ENCODE peak calls at places on chromosomes 11 and 22, in nine cellular contexts. M is uterus, F is mammary epithelial cell, O is K562, B is PC-9, R is transverse colon, X is lung, Y is lower lobe of right lung, H is heart left ventricle. L is an unnamed sample. For H3K9me3 and H3K27me3, the result is how much of the 10 kb centered on the place peaks cover.

GRCh38 chr11:94938399-94939055 is 34.8 kb downstream of the CWC15 start:
- DNase-seq in M (peak), F (no peak), O (no peak), B (no peak), R (no peak), X (no peak), Y (peak), H (peak), L (no peak)

GRCh38 chr11:46977038-46977818 is 40.7 kb downstream of the CSTPP1 start:
- DNase-seq in M (no peak), F (no peak), O (no peak), B (no peak), R (no peak), X (no peak), Y (no peak), H (no peak), L (no peak)

GRCh38 chr11:18203723-18204122 is 31.1 kb downstream of the MRGPRX4 start:
- DNase-seq in M (no peak), F (no peak), O (peak), B (no peak), R (no peak), X (no peak), Y (no peak), H (no peak), L (no peak)

GRCh38 chr22:19429950-19430889 is 1.3 kb downstream of the HIRA start:
- DNase-seq in M (no peak), F (peak), O (peak), B (no peak), R (peak), X (no peak), Y (peak), H (no peak), L (no peak)

GRCh38 chr11:68843703-68844312 is 2.1 kb upstream of the CPT1A start:
- DNase-seq in M (peak), F (peak), O (no peak), B (peak), R (peak), X (peak), Y (peak), H (peak), L (peak)

GRCh38 chr22:38196791-38197429 is 4.9 kb upstream of the MAFF start:
- DNase-seq in M (no peak), F (no peak), O (no peak), B (no peak), R (peak), X (no peak), Y (no peak), H (no peak), L (no peak)

GRCh38 chr11:76152741-76153608 is 53.3 kb downstream of the WNT11 start:
- DNase-seq in M (no peak), F (no peak), O (peak), B (peak), R (peak), X (no peak), Y (no peak), H (no peak), L (no peak)

GRCh38 chr11:111913031-111913861 is 712 bp downstream of the HSPB2 start:
- DNase-seq in M (peak), F (no peak), O (no peak), B (no peak), R (no peak), X (no peak), Y (no peak), H (peak), L (peak)

GRCh38 chr22:21074092-21074715 is 28.5 kb downstream of the LRRC74B start:
- DNase-seq in M (no peak), F (peak), O (no peak), B (peak), R (no peak), X (no peak), Y (no peak), H (no peak), L (peak)

GRCh38 chr11:33579101-33579500 is 121.5 kb downstream of the C11orf91 start:
- DNase-seq in M (no peak), F (no peak), O (no peak), B (no peak), R (no peak), X (no peak), Y (no peak), H (no peak), L (no peak)

GRCh38 chr11:118921929-118922744 is 3.6 kb downstream of the BCL9L start:
- DNase-seq in M (peak), F (peak), O (no peak), B (peak), R (peak), X (peak), Y (peak), H (peak), L (peak)

GRCh38 chr11:74330065-74330858 is 18.8 kb upstream of the P4HA3 start:
- DNase-seq in M (no peak), F (peak), O (no peak), B (peak), R (no peak), X (no peak), Y (no peak), H (no peak), L (no peak)

GRCh38 chr22:47027766-47028165 is 265.3 kb downstream of the TBC1D22A start:
- DNase-seq in M (peak), F (no peak), O (no peak), B (no peak), R (no peak), X (no peak), Y (peak), H (no peak), L (no peak)

GRCh38 chr11:22832315-22833041 is 2.9 kb upstream of the SVIP start:
- DNase-seq in M (no peak), F (peak), O (peak), B (no peak), R (no peak), X (no peak), Y (no peak), H (no peak), L (no peak)

GRCh38 chr11:104198576-104198975 is 34.6 kb upstream of the PDGFD start:
- DNase-seq in M (no peak), F (no peak), O (no peak), B (no peak), R (no peak), X (no peak), Y (no peak), H (no peak), L (no peak)

GRCh38 chr11:60711316-60711715 is 11.9 kb downstream of the MS4A8 start:
- DNase-seq in M (no peak), F (no peak), O (no peak), B (no peak), R (no peak), X (no peak), Y (no peak), H (no peak), L (no peak)

GRCh38 chr22:37419916-37420655 is 7.2 kb downstream of the ELFN2 start:
- DNase-seq in M (no peak), F (peak), O (no peak), B (peak), R (no peak), X (no peak), Y (no peak), H (no peak), L (no peak)

GRCh38 chr11:77346906-77347603 is 45.6 kb upstream of the GDPD4 start:
- DNase-seq in M (no peak), F (peak), O (no peak), B (no peak), R (no peak), X (no peak), Y (no peak), H (no peak), L (no peak)

GRCh38 chr11:101224221-101224620 is 94.6 kb upstream of the PGR start:
- DNase-seq in M (no peak), F (no peak), O (no peak), B (no peak), R (no peak), X (no peak), Y (no peak), H (no peak), L (no peak)
- H3K9me3 ChIP-seq in M (under half), F (under half), O (under half), B (under half), R (under half), X (under half), Y (under half), H (under half), L (under half)

GRCh38 chr11:120147094-120147949 is 9.4 kb upstream of the TRIM29 start:
- DNase-seq in M (no peak), F (no peak), O (peak), B (no peak), R (no peak), X (no peak), Y (no peak), H (no peak), L (no peak)
- H3K27me3 ChIP-seq in M (under half), F (under half), O (under half), B (under half), R (under half), X (under half), Y (under half), H (half or more), L (under half)

GRCh38 chr11:10075141-10075540 is 218.9 kb downstream of the SBF2 start:
- DNase-seq in M (no peak), F (no peak), O (no peak), B (no peak), R (no peak), X (no peak), Y (no peak), H (no peak), L (no peak)

GRCh38 chr11:10076458-10077141 is 217.4 kb downstream of the SBF2 start:
- DNase-seq in M (no peak), F (peak), O (peak), B (no peak), R (peak), X (no peak), Y (no peak), H (peak), L (peak)

GRCh38 chr11:10080134-10080533 is 213.9 kb downstream of the SBF2 start:
- DNase-seq in M (no peak), F (no peak), O (no peak), B (no peak), R (no peak), X (no peak), Y (no peak), H (no peak), L (no peak)
- H3K9me3 ChIP-seq in M (under half), F (under half), O (under half), B (under half), R (under half), X (under half), Y (under half), H (under half), L (under half)

GRCh38 chr11:133253570-133253969 is 278.7 kb downstream of the OPCML start:
- DNase-seq in M (no peak), F (no peak), O (no peak), B (no peak), R (no peak), X (no peak), Y (no peak), H (no peak), L (no peak)

GRCh38 chr11:133249065-133249464 is 283.2 kb downstream of the OPCML start:
- DNase-seq in M (no peak), F (no peak), O (no peak), B (no peak), R (no peak), X (no peak), Y (no peak), H (no peak), L (no peak)

GRCh38 chr11:133243832-133244231 is 288.5 kb downstream of the OPCML start:
- DNase-seq in M (no peak), F (no peak), O (no peak), B (no peak), R (no peak), X (no peak), Y (no peak), H (no peak), L (no peak)

DNA sequence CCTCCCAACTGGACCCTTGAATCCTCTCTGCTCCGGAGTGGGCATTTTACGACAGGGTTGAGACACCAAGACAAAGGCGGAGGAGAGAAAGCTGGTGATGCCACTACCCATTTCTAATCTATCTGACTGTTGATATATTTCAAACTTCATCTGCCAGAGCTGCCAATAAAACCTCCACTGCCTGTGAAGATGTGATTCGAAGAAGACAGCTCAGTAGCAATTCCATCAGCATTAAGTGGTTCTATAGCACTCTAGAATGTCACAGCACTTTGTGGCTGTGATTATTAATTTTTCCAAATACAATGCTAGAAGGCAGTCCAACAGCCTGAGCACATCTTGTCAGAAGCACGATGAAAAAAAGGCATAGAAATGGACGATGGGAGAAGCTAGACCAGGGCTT is 282.8 kb downstream of the OPCML start:
- DNase-seq in M (no peak), F (no peak), O (no peak), B (no peak), R (no peak), X (no peak), Y (no peak), H (no peak), L (no peak)
- H3K27me3 ChIP-seq in M (under half), F (under half), O (under half), B (under half), R (under half), X (under half), Y (under half), H (under half), L (under half)